ENCODE peak calls at places on chromosomes 16 and 17, in seven cellular contexts. K, V, Q, I, P, S and F are unnamed samples.
A peak's percentile ranks its signal among the peaks of the same experiment; 100 is the strongest.

GRCh38 chr17:17840751-17841591 is 4.2 kb upstream of the SREBF1 start:
- DNase-seq in K (peak; percentile 66), Q (no peak), V (peak; percentile 62), P (no peak), I (no peak), S (no peak), F (no peak)

GRCh38 chr17:82287849-82288601 is 14.5 kb upstream of the CSNK1D start:
- DNase-seq in Q (peak; percentile 84), V (no peak), P (peak; percentile 70), I (no peak), S (peak; percentile 90), K (peak; percentile 73), F (peak; percentile 97)

GRCh38 chr16:74521691-74522090 is 85.2 kb downstream of the GLG1 start:
- DNase-seq in S (no peak), K (no peak), V (peak; percentile 32), P (no peak), Q (no peak), I (no peak), F (no peak)

GRCh38 chr17:49132699-49133364 is at the start of gene B4GALNT2:
- DNase-seq in S (peak; percentile 35), P (peak; percentile 79), I (peak; percentile 9), V (peak; percentile 33), Q (peak; percentile 38), K (no peak), F (peak; percentile 38)

GRCh38 chr17:73396429-73397277 is 84.9 kb upstream of the CDC42EP4 start:
- DNase-seq in S (no peak), V (no peak), Q (no peak), K (no peak), I (no peak), P (no peak), F (no peak)

GRCh38 chr16:72530434-72530833 is 358.5 kb upstream of the PMFBP1 start:
- DNase-seq in V (peak; percentile 3), S (no peak), K (no peak), Q (no peak), I (no peak), P (no peak), F (no peak)

GRCh38 chr17:32927724-32928526 is at the start of gene TMEM98:
- DNase-seq in I (no peak), V (peak; percentile 48), Q (peak; percentile 31), K (peak; percentile 62), P (peak; percentile 82), S (peak; percentile 43), F (peak; percentile 70)

GRCh38 chr16:71929048-71929447 is 33.7 kb downstream of the IST1 start:
- DNase-seq in S (no peak), P (no peak), K (no peak), I (no peak), Q (peak; percentile 70), V (peak; percentile 16), F (no peak)

GRCh38 chr17:64218066-64218465 is 45.0 kb downstream of the TEX2 start:
- DNase-seq in Q (no peak), I (peak; percentile 45), P (no peak), K (no peak), V (no peak), S (no peak), F (no peak)

GRCh38 chr17:20306924-20307323 is 160.4 kb downstream of the LGALS9B start:
- DNase-seq in S (no peak), V (no peak), I (no peak), P (no peak), Q (no peak), K (no peak), F (no peak)

GRCh38 chr17:73546770-73547345 is 97.4 kb downstream of the SDK2 start:
- DNase-seq in Q (peak; percentile 29), P (peak; percentile 52), I (peak; percentile 30), V (peak; percentile 75), K (peak; percentile 74), S (peak; percentile 39), F (no peak)

GRCh38 chr16:86819523-86819887 is 241.2 kb downstream of the FOXL1 start:
- DNase-seq in P (no peak), I (no peak), K (no peak), Q (no peak), S (no peak), V (peak; percentile 40), F (no peak)
- H3K27me3 ChIP-seq in P (no peaks in the 10 kb centered on the region), I (no peaks in the 10 kb centered on the region), K (no peaks in the 10 kb centered on the region), Q (peaks cover 2% of the 10 kb centered on the region), S (peaks cover 34% of the 10 kb centered on the region), V (no peaks in the 10 kb centered on the region), F (no peaks in the 10 kb centered on the region)

GRCh38 chr16:4388275-4389021 is 16.8 kb downstream of the VASN start:
- DNase-seq in I (no peak), Q (no peak), P (peak; percentile 35), S (no peak), K (peak; percentile 89), V (peak; percentile 85), F (peak; percentile 17)
- H3K4me1 ChIP-seq in I (no peaks in the 10 kb centered on the region), Q (peaks cover 32% of the 10 kb centered on the region), P (peaks cover 13% of the 10 kb centered on the region), S (peaks cover 16% of the 10 kb centered on the region), K (peaks cover 7% of the 10 kb centered on the region), V (peaks cover 16% of the 10 kb centered on the region), F (no peaks in the 10 kb centered on the region)

GRCh38 chr17:79362086-79362995 is 248.5 kb downstream of the RBFOX3 start:
- DNase-seq in V (no peak), Q (no peak), K (no peak), S (no peak), I (no peak), P (no peak), F (no peak)
- H3K27me3 ChIP-seq in V (no peaks in the 10 kb centered on the region), Q (peaks cover 4% of the 10 kb centered on the region), K (peaks cover 2% of the 10 kb centered on the region), S (peaks cover 33% of the 10 kb centered on the region), I (no peaks in the 10 kb centered on the region), P (peaks cover 9% of the 10 kb centered on the region), F (peaks cover under 1% of the 10 kb centered on the region)

GRCh38 chr16:88694221-88695087 is 8.1 kb upstream of the SNAI3 start:
- DNase-seq in V (no peak), Q (no peak), I (no peak), P (no peak), S (no peak), K (no peak), F (no peak)
- H3K4me1 ChIP-seq in V (no peaks in the 10 kb centered on the region), Q (no peaks in the 10 kb centered on the region), I (peaks cover 27% of the 10 kb centered on the region), P (no peaks in the 10 kb centered on the region), S (no peaks in the 10 kb centered on the region), K (no peaks in the 10 kb centered on the region), F (no peaks in the 10 kb centered on the region)

GRCh38 chr17:74928786-74929185 is 4.7 kb downstream of the OTOP2 start:
- DNase-seq in V (no peak), P (no peak), Q (no peak), S (no peak), K (no peak), I (no peak), F (no peak)
- H3K27me3 ChIP-seq in V (peaks cover 28% of the 10 kb centered on the region), P (no peaks in the 10 kb centered on the region), Q (peaks cover 22% of the 10 kb centered on the region), S (peaks cover 61% of the 10 kb centered on the region), K (peaks cover 3% of the 10 kb centered on the region), I (no peaks in the 10 kb centered on the region), F (peaks cover 7% of the 10 kb centered on the region)

DNA sequence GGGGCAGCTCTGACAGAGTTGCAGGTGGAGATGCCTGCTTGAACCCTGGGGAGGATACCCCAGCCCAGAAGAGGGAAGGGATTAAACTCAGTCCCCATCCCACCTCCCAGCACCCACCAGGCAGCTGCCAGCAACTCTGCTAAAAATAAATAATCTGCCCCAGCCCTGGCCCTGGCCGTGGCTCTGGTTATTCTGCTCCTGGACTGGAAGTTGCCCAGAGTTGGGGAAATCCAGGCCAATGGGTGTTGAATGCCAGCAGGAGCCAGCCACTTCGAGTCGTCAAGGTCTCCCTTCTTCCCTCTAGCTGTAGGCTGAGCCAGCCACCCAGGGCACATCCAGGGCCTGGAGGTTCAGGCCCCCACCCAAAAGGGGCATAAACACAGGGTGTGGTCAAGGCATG is 836 bp upstream of the RRAD start:
- DNase-seq in V (no peak), Q (peak; percentile 81), I (no peak), K (peak; percentile 82), S (peak; percentile 40), P (no peak), F (no peak)
- H3K4me1 ChIP-seq in V (no peaks in the 10 kb centered on the region), Q (peaks cover 34% of the 10 kb centered on the region), I (no peaks in the 10 kb centered on the region), K (no peaks in the 10 kb centered on the region), S (peaks cover 16% of the 10 kb centered on the region), P (peaks cover 7% of the 10 kb centered on the region), F (peaks cover 19% of the 10 kb centered on the region)

GRCh38 chr16:57918994-57919393 is 51.9 kb downstream of the CNGB1 start:
- DNase-seq in S (no peak), I (no peak), P (no peak), Q (no peak), K (no peak), V (no peak), F (no peak)
- H3K27me3 ChIP-seq in S (no peaks in the 10 kb centered on the region), I (no peaks in the 10 kb centered on the region), P (no peaks in the 10 kb centered on the region), Q (no peaks in the 10 kb centered on the region), K (no peaks in the 10 kb centered on the region), V (no peaks in the 10 kb centered on the region), F (no peaks in the 10 kb centered on the region)

DNA sequence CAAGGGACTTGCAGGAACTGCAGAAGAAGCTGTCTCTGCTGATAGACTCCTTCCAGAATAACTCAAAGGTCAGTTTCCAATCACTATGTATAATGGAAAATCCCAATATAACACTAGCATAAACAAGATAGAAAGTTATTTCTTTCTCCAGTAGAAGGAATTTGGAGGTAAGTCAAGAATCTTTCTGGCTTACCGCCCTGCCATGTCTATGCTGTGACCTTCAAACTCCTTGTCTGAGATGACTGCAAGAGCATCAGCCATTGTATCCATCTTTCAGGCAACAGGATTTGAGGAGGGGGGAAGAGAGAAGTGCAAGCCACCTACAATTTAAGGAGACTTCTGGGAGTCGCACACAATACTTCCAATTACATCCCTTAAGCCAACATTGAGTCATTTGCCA is 2.7 kb downstream of the LDAF1 start:
- DNase-seq in V (no peak), Q (peak; percentile 57), K (no peak), I (no peak), S (no peak), P (no peak), F (no peak)
- H3K4me1 ChIP-seq in V (no peaks in the 10 kb centered on the region), Q (peaks cover 63% of the 10 kb centered on the region), K (no peaks in the 10 kb centered on the region), I (peaks cover 12% of the 10 kb centered on the region), S (peaks cover 35% of the 10 kb centered on the region), P (no peaks in the 10 kb centered on the region), F (peaks cover 42% of the 10 kb centered on the region)

GRCh38 chr17:75838410-75838809 is 5.8 kb downstream of the UNC13D start:
- DNase-seq in V (no peak), Q (no peak), K (no peak), S (no peak), I (no peak), P (no peak), F (no peak)
- H3K27me3 ChIP-seq in V (no peaks in the 10 kb centered on the region), Q (no peaks in the 10 kb centered on the region), K (no peaks in the 10 kb centered on the region), S (no peaks in the 10 kb centered on the region), I (no peaks in the 10 kb centered on the region), P (no peaks in the 10 kb centered on the region), F (no peaks in the 10 kb centered on the region)